ENCODE peak calls at places on chromosome 12, in four cellular contexts. Y, U, X and Z are unnamed samples.

GRCh38 chr12:109047081-109047805 is 5.1 kb upstream of the USP30 start:
- DNase-seq in X (no peak), U (peak), Y (no peak), Z (no peak)

GRCh38 chr12:6288235-6288634 is 22.2 kb upstream of the PLEKHG6 start:
- DNase-seq in U (peak), Y (no peak), X (no peak), Z (no peak)

GRCh38 chr12:102172436-102172835 is 25.2 kb downstream of the PMCH start:
- DNase-seq in X (no peak), Y (no peak), U (peak), Z (no peak)

GRCh38 chr12:93778306-93778705 is 101.1 kb downstream of the CRADD start:
- DNase-seq in X (no peak), U (peak), Y (no peak), Z (no peak)

GRCh38 chr12:100688451-100688864 is 106.1 kb upstream of the ANO4 start:
- DNase-seq in Y (no peak), X (no peak), U (no peak), Z (no peak)

GRCh38 chr12:90841336-90841735 is 113.6 kb downstream of the CCER1 start:
- DNase-seq in X (no peak), Y (no peak), U (no peak), Z (no peak)

GRCh38 chr12:120252071-120252906 is 13.2 kb downstream of the PXN start:
- DNase-seq in X (no peak), U (no peak), Y (no peak), Z (no peak)

GRCh38 chr12:63093711-63094110 is 57.3 kb downstream of the AVPR1A start:
- DNase-seq in X (no peak), Y (no peak), U (no peak), Z (no peak)

GRCh38 chr12:71157601-71158233 is at the start of gene TSPAN8:
- DNase-seq in U (no peak), X (no peak), Y (no peak), Z (no peak)

GRCh38 chr12:65022441-65022840 is 98.7 kb downstream of the WIF1 start:
- DNase-seq in Y (no peak), X (no peak), U (no peak), Z (no peak)

GRCh38 chr12:50006754-50007442 is 18.4 kb downstream of the RACGAP1 start:
- DNase-seq in X (no peak), U (peak), Y (no peak), Z (no peak)

GRCh38 chr12:85405781-85406522 is 125.9 kb downstream of the ALX1 start:
- DNase-seq in Y (no peak), X (peak), U (peak), Z (no peak)

GRCh38 chr12:50934981-50935807 is 17.1 kb upstream of the HIGD1C start:
- DNase-seq in U (peak), Y (no peak), X (no peak), Z (no peak)

GRCh38 chr12:47808049-47808448 is 11.7 kb downstream of the HDAC7 start:
- DNase-seq in U (peak), Y (no peak), X (peak), Z (no peak)

GRCh38 chr12:12511895-12512674 is 50.6 kb downstream of the DUSP16 start:
- DNase-seq in U (no peak), X (no peak), Y (no peak), Z (no peak)

GRCh38 chr12:109725321-109726105 is 11.9 kb downstream of the FAM222A start:
- DNase-seq in Y (no peak), X (no peak), U (no peak), Z (no peak)

GRCh38 chr12:45326358-45326971 is 110.6 kb downstream of the ANO6 start:
- DNase-seq in Y (no peak), X (no peak), U (no peak), Z (no peak)

GRCh38 chr12:48998497-48999353 is 450 bp downstream of the DDN start:
- DNase-seq in U (peak), X (no peak), Y (peak), Z (no peak)

GRCh38 chr12:78085562-78086182 is 255.0 kb downstream of the NAV3 start:
- DNase-seq in Y (no peak), X (no peak), U (peak), Z (no peak)

GRCh38 chr12:15584366-15585041 is 204.7 kb downstream of the EPS8 start:
- DNase-seq in X (peak), U (peak), Y (no peak), Z (peak)

GRCh38 chr12:76790564-76791552 is 26.9 kb downstream of the ZDHHC17 start:
- DNase-seq in X (no peak), Y (no peak), U (peak), Z (no peak)

GRCh38 chr12:127496255-127496654 is 770.7 kb upstream of the TMEM132C start:
- DNase-seq in U (no peak), X (peak), Y (peak), Z (no peak)

GRCh38 chr12:119182701-119183493 is 4.2 kb downstream of the HSPB8 start:
- DNase-seq in U (peak), Y (no peak), X (no peak), Z (no peak)

GRCh38 chr12:12540261-12541013 is 22.2 kb downstream of the DUSP16 start:
- DNase-seq in X (no peak), U (no peak), Y (no peak), Z (no peak)

GRCh38 chr12:1592444-1593231 is 1.7 kb downstream of the FBXL14 start:
- DNase-seq in Y (peak), U (peak), X (peak), Z (peak)

GRCh38 chr12:94074970-94075695 is 73.2 kb upstream of the PLXNC1 start:
- DNase-seq in U (peak), Y (peak), X (peak), Z (peak)

GRCh38 chr12:109735051-109735521 is 21.5 kb downstream of the FAM222A start:
- DNase-seq in X (no peak), U (no peak), Y (peak), Z (no peak)

GRCh38 chr12:9786726-9787339 is 26.1 kb upstream of the CD69 start:
- DNase-seq in U (no peak), X (no peak), Y (no peak), Z (no peak)
- H3K23ac ChIP-seq in U (no peak), X (no peak), Y (no peak), Z (no peak)

GRCh38 chr12:124428792-124429281 is 133.9 kb downstream of the RFLNA start:
- DNase-seq in Y (no peak), U (peak), X (no peak), Z (no peak)
- H3K23ac ChIP-seq in Y (no peak), U (peak), X (no peak), Z (peak)

GRCh38 chr12:55728185-55728931 is 451 bp downstream of the CD63 start:
- DNase-seq in U (peak), X (peak), Y (no peak), Z (no peak)

GRCh38 chr12:55725556-55725955 is 3.3 kb downstream of the CD63 start:
- DNase-seq in U (no peak), X (no peak), Y (no peak), Z (no peak)

GRCh38 chr12:55727643-55728184 is 1.1 kb downstream of the CD63 start:
- DNase-seq in Y (no peak), X (no peak), U (peak), Z (no peak)

GRCh38 chr12:55724940-55725309 is 3.9 kb downstream of the CD63 start:
- DNase-seq in U (no peak), Y (no peak), X (no peak), Z (no peak)

DNA sequence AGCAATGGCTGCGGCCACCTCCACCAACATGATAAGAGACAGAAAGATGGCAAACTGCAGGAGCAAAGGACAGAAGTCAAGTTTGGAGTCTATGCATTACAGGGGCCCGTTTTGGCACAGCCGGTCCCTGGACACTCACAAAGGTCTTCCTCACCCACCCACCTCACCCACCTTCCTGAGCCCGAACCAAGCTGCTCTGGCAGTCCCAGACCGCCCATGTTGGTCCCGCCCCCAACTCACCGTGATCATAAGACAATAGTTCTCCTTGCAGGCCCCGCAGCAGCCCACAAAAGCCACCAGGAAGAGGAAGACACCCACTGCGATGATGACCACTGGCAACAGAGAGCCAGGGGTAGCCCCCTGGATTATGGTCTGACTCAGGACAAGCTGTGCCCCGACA is 1.9 kb downstream of the CD63 start:
- DNase-seq in Y (peak), X (no peak), U (no peak), Z (no peak)
- H3K23ac ChIP-seq in Y (no peak), X (no peak), U (peak), Z (no peak)

GRCh38 chr12:75041481-75041880 is 168.2 kb downstream of the KCNC2 start:
- DNase-seq in U (no peak), X (no peak), Y (no peak), Z (no peak)
- H3K23ac ChIP-seq in U (no peak), X (no peak), Y (no peak), Z (no peak)

GRCh38 chr12:54032627-54033100 is at the start of gene HOXC5:
- DNase-seq in X (peak), Y (peak), U (peak), Z (peak)

GRCh38 chr12:54034784-54035310 is 2.0 kb downstream of the HOXC5 start:
- DNase-seq in U (no peak), Y (no peak), X (no peak), Z (no peak)

GRCh38 chr12:54032220-54032619 is 630 bp upstream of the HOXC5 start:
- DNase-seq in X (no peak), U (no peak), Y (no peak), Z (no peak)

GRCh38 chr12:54033980-54034783 is 1.3 kb downstream of the HOXC5 start:
- DNase-seq in U (no peak), Y (no peak), X (no peak), Z (no peak)

DNA sequence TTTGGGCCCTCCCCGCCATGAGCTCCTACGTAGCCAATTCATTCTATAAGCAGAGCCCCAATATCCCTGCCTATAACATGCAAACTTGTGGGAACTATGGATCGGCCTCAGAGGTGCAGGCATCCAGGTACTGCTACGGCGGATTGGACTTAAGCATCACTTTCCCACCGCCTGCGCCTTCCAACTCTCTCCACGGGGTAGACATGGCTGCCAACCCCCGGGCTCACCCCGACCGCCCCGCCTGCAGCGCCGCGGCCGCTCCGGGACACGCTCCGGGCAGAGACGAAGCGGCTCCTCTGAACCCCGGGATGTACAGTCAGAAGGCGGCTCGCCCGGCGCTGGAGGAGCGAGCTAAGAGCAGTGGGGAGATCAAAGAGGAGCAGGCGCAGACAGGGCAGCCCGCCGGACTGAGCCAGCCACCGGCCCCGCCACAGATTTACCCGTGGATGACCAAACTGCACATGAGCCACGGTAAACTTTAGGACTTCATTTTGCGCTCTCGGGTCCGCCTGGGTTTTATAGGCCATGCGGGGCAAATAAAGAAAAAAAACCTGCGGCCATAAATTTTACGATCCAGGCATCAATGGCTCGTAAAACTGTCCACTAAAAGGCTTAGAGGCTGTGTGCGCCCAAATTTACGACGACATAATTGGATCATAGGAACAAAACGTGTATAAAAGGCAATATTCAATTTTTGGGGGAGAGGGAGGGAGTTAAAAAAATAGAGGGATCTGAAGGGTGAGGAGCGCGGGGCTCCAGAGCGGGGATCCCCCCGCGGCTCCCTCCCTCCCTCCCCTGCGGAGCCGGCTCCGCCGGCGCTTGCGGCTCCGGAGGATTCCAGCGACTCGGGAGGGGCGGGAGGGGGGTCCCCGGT is 493 bp downstream of the HOXC5 start:
- DNase-seq in X (no peak), U (no peak), Y (no peak), Z (no peak)
- H3K23ac ChIP-seq in X (no peak), U (no peak), Y (no peak), Z (peak)

DNA sequence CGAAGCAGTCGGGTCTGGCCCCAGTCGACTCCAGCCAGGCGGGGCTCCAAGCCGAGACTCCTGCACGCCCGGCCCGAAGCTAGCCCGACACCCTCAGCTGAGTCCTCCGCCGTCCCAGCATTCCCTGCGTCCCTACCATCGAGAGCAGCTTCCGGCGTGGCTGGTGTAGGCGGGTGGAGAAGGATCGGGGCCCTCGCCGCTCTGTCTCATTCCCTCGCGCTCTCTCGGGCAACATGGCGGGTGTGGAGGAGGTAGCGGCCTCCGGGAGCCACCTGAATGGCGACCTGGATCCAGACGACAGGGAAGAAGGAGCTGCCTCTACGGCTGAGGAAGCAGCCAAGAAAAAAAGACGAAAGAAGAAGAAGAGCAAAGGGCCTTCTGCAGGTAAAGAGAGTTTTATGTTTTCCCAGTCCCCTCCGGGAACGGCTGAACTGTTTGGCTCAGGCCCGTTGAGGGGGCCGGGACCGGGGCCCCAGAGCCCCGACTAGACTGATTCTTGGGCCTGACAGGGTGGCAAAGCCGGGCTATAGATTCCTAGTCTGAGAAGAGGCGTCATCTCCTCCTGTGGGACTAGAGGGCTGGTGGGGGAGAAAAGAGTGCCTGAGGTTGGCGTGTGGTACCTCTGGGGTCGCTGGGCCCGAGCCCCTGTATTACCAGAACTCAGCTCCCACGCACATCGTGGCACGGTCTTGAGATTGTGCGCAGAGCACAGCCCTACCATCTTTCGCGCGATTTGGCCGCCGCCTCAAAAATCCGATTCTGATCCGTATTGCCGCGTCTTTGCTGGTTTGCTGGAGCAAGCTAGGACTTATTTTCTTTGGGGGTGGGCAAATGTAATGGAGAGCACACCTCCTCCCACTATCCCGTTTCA is at the start of gene METAP2:
- DNase-seq in U (peak), X (peak), Y (peak), Z (peak)
- H3K23ac ChIP-seq in U (peak), X (peak), Y (no peak), Z (peak)

DNA sequence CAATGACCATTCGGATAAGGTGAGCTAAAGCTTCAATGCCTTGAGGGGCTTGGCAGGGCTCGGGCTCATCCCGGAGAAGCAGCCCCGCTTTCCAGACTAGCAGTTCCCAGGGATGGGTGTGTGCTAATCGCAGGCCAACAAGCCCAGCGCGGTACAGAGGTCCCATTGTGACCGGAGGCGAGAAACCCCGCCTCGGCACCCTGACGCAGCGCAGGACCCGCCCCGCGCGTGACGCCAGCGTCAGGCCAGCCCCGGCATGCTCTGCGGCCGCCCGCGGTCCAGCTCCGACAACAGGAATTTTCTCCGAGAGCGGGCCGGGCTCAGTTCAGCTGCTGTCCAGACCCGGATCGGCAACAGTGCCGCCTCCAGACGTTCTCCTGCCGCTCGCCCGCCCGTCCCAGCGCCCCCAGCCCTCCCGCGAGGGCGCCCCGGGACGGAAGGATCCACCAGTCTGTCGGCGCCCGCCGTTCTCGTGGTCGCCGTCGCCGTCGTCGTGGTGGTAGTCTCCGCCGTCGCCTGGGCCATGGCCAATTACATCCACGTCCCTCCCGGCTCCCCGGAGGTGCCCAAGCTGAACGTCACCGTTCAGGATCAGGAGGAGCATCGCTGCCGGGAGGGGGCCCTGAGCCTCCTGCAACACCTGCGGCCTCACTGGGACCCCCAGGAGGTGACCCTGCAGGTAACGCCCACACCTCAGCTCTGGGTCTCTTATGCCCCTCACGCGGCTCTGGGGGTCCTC is at the start of gene ETNK1:
- DNase-seq in Y (peak), X (peak), U (peak), Z (peak)
- H3K23ac ChIP-seq in Y (no peak), X (no peak), U (peak), Z (peak)

GRCh38 chr12:96456265-96456974 is 33.0 kb upstream of the CFAP54 start:
- DNase-seq in U (no peak), X (no peak), Y (no peak), Z (no peak)
- H3K23ac ChIP-seq in U (no peak), X (no peak), Y (no peak), Z (no peak)